ENCODE peak calls at places on chromosome 19, in five cellular contexts. U, M, T, K and E are unnamed samples.

GRCh38 chr19:40549007-40549708 is 27.5 kb upstream of the SHKBP1 start:
- DNase-seq in T (peak; percentile 69), K (peak; percentile 55), M (peak; percentile 96), U (peak; percentile 64), E (peak; percentile 91)

GRCh38 chr19:4369109-4369887 is 25.9 kb downstream of the MPND start:
- DNase-seq in U (peak; percentile 65), K (no peak), T (no peak), M (peak; percentile 62), E (peak; percentile 55)

GRCh38 chr19:46639356-46640061 is 3.5 kb upstream of the GNG8 start:
- DNase-seq in M (no peak), U (no peak), T (no peak), K (no peak), E (peak; percentile 74)

GRCh38 chr19:42401365-42402303 is 11.5 kb upstream of the CNFN start:
- DNase-seq in U (peak; percentile 64), T (peak; percentile 80), K (peak; percentile 58), M (peak; percentile 84), E (peak; percentile 86)

GRCh38 chr19:20968092-20968491 is 45.0 kb downstream of the ZNF85 start:
- DNase-seq in T (no peak), U (no peak), K (no peak), M (no peak), E (no peak)

GRCh38 chr19:6556480-6556879 is 25.7 kb downstream of the TNFSF9 start:
- DNase-seq in K (no peak), M (no peak), U (no peak), T (no peak), E (no peak)

GRCh38 chr19:38263696-38264485 is 482 bp upstream of the SPINT2 start:
- DNase-seq in U (peak; percentile 76), T (no peak), M (peak; percentile 97), K (peak; percentile 97), E (peak; percentile 96)

GRCh38 chr19:32351807-32352630 is 6.6 kb downstream of the ZNF507 start:
- DNase-seq in K (no peak), M (no peak), T (no peak), U (no peak), E (no peak)

GRCh38 chr19:46408611-46409039 is 4.7 kb downstream of the CCDC8 start:
- DNase-seq in M (no peak), T (no peak), U (no peak), K (no peak), E (peak; percentile 62)

GRCh38 chr19:38721977-38722773 is 22.1 kb downstream of the CAPN12 start:
- DNase-seq in K (no peak), T (no peak), M (no peak), U (no peak), E (no peak)

GRCh38 chr19:49150944-49151243 is 4.3 kb downstream of the HRC start:
- DNase-seq in T (no peak), U (no peak), M (no peak), K (no peak), E (no peak)

GRCh38 chr19:17049711-17050280 is 23.2 kb upstream of the CPAMD8 start:
- DNase-seq in U (no peak), K (no peak), T (no peak), M (no peak), E (no peak)

GRCh38 chr19:42276821-42277220 is 7.8 kb downstream of the CIC start:
- DNase-seq in U (no peak), T (no peak), K (no peak), M (no peak), E (no peak)

GRCh38 chr19:1483979-1484428 is 5.0 kb upstream of the C19orf25 start:
- DNase-seq in U (no peak), K (no peak), M (peak; percentile 30), T (no peak), E (no peak)

GRCh38 chr19:19321143-19321577 is 531 bp downstream of the MAU2 start:
- DNase-seq in T (peak; percentile 20), U (no peak), K (peak; percentile 1), M (peak; percentile 47), E (peak; percentile 85)

GRCh38 chr19:47676811-47677210 is 36.4 kb upstream of the EHD2 start:
- DNase-seq in U (no peak), K (no peak), M (no peak), T (no peak), E (no peak)

GRCh38 chr19:23070353-23070781 is 46.5 kb upstream of the ZNF730 start:
- DNase-seq in T (peak; percentile 79), M (peak; percentile 43), K (no peak), U (no peak), E (peak; percentile 27)

GRCh38 chr19:49799798-49800376 is 13.2 kb downstream of the FUZ start:
- DNase-seq in T (no peak), K (no peak), M (peak; percentile 77), U (no peak), E (peak; percentile 45)

GRCh38 chr19:28468701-28469459 is 744.1 kb downstream of the UQCRFS1 start:
- DNase-seq in U (no peak), M (peak; percentile 73), K (no peak), T (no peak), E (peak; percentile 39)

GRCh38 chr19:21694171-21694906 is 73.0 kb downstream of the ZNF100 start:
- DNase-seq in T (no peak), M (no peak), K (no peak), U (no peak), E (no peak)

GRCh38 chr19:30791116-30791515 is 418.9 kb downstream of the ZNF536 start:
- DNase-seq in T (no peak), K (no peak), M (no peak), U (no peak), E (no peak)

GRCh38 chr19:5907216-5907615 is 2.5 kb downstream of the VMAC start:
- DNase-seq in K (no peak), U (no peak), T (no peak), M (no peak), E (no peak)

GRCh38 chr19:8161135-8161646 is 11.8 kb upstream of the FBN3 start:
- DNase-seq in M (peak; percentile 74), U (no peak), T (no peak), K (no peak), E (peak; percentile 75)

GRCh38 chr19:2016041-2016807 is 710 bp upstream of the BTBD2 start:
- DNase-seq in T (no peak), U (peak; percentile 52), K (peak; percentile 41), M (peak; percentile 81), E (peak; percentile 77)

GRCh38 chr19:56155124-56155687 is 14.1 kb downstream of the ZNF444 start:
- DNase-seq in K (no peak), M (peak; percentile 75), T (no peak), U (no peak), E (peak; percentile 70)

GRCh38 chr19:56133858-56134654 is 7.0 kb upstream of the ZNF444 start:
- DNase-seq in M (no peak), U (no peak), T (no peak), K (no peak), E (peak; percentile 57)

GRCh38 chr19:48390188-48391099 is 907 bp downstream of the KDELR1 start:
- DNase-seq in M (peak; percentile 65), T (no peak), U (peak; percentile 58), K (peak; percentile 35), E (peak; percentile 83)

GRCh38 chr19:8305798-8306197 is 2.4 kb downstream of the CD320 start:
- DNase-seq in T (no peak), M (no peak), K (no peak), U (no peak), E (no peak)

GRCh38 chr19:38321646-38322323 is 2.1 kb downstream of the KCNK6 start:
- DNase-seq in K (no peak), T (no peak), M (no peak), U (no peak), E (no peak)

GRCh38 chr19:4930664-4931063 is 21.4 kb downstream of the UHRF1 start:
- DNase-seq in U (no peak), T (no peak), M (no peak), K (no peak), E (no peak)

GRCh38 chr19:1271528-1272422 is 2.6 kb downstream of the CIRBP start:
- DNase-seq in K (no peak), M (no peak), T (no peak), U (no peak), E (no peak)

GRCh38 chr19:21468791-21469190 is 36.6 kb upstream of the ZNF429 start:
- DNase-seq in K (no peak), U (no peak), T (no peak), M (peak; percentile 57), E (peak; percentile 14)